ENCODE peak calls at places on chromosomes 16 and 17, in nine cellular contexts. One of them, this sample, is unnamed.

GRCh38 chr17:41519501-41520224 is 973 bp upstream of the KRT15 start:
- DNase-seq in GM06990: no peak
- DNase-seq in epithelial cell of esophagus: peak
- DNase-seq in psoas muscle: no peak
- DNase-seq in IMR-90: no peak
- DNase-seq in coronary artery: no peak
- DNase-seq in Panc1: no peak
- DNase-seq in heart left ventricle: peak
- DNase-seq in uterus: no peak
- DNase-seq in this sample: no peak

GRCh38 chr16:55710466-55710865 is 54.7 kb downstream of the SLC6A2 start:
- DNase-seq in GM06990: no peak
- DNase-seq in epithelial cell of esophagus: peak
- DNase-seq in psoas muscle: no peak
- DNase-seq in IMR-90: no peak
- DNase-seq in coronary artery: no peak
- DNase-seq in Panc1: no peak
- DNase-seq in heart left ventricle: no peak
- DNase-seq in uterus: no peak
- DNase-seq in this sample: no peak

GRCh38 chr16:84098939-84099338 is 17.8 kb downstream of the MBTPS1 start:
- DNase-seq in GM06990: no peak
- DNase-seq in epithelial cell of esophagus: peak
- DNase-seq in psoas muscle: no peak
- DNase-seq in IMR-90: peak
- DNase-seq in coronary artery: no peak
- DNase-seq in Panc1: no peak
- DNase-seq in heart left ventricle: no peak
- DNase-seq in uterus: no peak
- DNase-seq in this sample: no peak

GRCh38 chr17:60328679-60329078 is 63.3 kb downstream of the USP32 start:
- DNase-seq in GM06990: no peak
- DNase-seq in epithelial cell of esophagus: no peak
- DNase-seq in psoas muscle: no peak
- DNase-seq in IMR-90: no peak
- DNase-seq in coronary artery: no peak
- DNase-seq in Panc1: no peak
- DNase-seq in heart left ventricle: no peak
- DNase-seq in uterus: no peak
- DNase-seq in this sample: no peak

GRCh38 chr16:12584488-12585233 is 219.0 kb downstream of the CPPED1 start:
- DNase-seq in GM06990: no peak
- DNase-seq in epithelial cell of esophagus: no peak
- DNase-seq in psoas muscle: no peak
- DNase-seq in IMR-90: no peak
- DNase-seq in coronary artery: peak
- DNase-seq in Panc1: no peak
- DNase-seq in heart left ventricle: no peak
- DNase-seq in uterus: peak
- DNase-seq in this sample: no peak

GRCh38 chr16:57689772-57690558 is 4.6 kb upstream of the DRC7 start:
- DNase-seq in GM06990: peak
- DNase-seq in epithelial cell of esophagus: no peak
- DNase-seq in psoas muscle: no peak
- DNase-seq in IMR-90: no peak
- DNase-seq in coronary artery: peak
- DNase-seq in Panc1: no peak
- DNase-seq in heart left ventricle: no peak
- DNase-seq in uterus: no peak
- DNase-seq in this sample: no peak

GRCh38 chr17:66123163-66123562 is 68.8 kb downstream of the CEP112 start:
- DNase-seq in GM06990: no peak
- DNase-seq in epithelial cell of esophagus: peak
- DNase-seq in psoas muscle: no peak
- DNase-seq in IMR-90: peak
- DNase-seq in coronary artery: no peak
- DNase-seq in Panc1: no peak
- DNase-seq in heart left ventricle: no peak
- DNase-seq in uterus: no peak
- DNase-seq in this sample: no peak

GRCh38 chr16:73329363-73330306 is 281.7 kb upstream of the ZFHX3 start:
- DNase-seq in GM06990: no peak
- DNase-seq in epithelial cell of esophagus: no peak
- DNase-seq in psoas muscle: no peak
- DNase-seq in IMR-90: no peak
- DNase-seq in coronary artery: no peak
- DNase-seq in Panc1: no peak
- DNase-seq in heart left ventricle: no peak
- DNase-seq in uterus: no peak
- DNase-seq in this sample: no peak

GRCh38 chr17:17831208-17832039 is 5.4 kb downstream of the SREBF1 start:
- DNase-seq in GM06990: no peak
- DNase-seq in epithelial cell of esophagus: no peak
- DNase-seq in psoas muscle: no peak
- DNase-seq in IMR-90: no peak
- DNase-seq in coronary artery: no peak
- DNase-seq in Panc1: no peak
- DNase-seq in heart left ventricle: no peak
- DNase-seq in uterus: peak
- DNase-seq in this sample: no peak

GRCh38 chr17:48835971-48836370 is 5.1 kb downstream of the CALCOCO2 start:
- DNase-seq in GM06990: no peak
- DNase-seq in epithelial cell of esophagus: peak
- DNase-seq in psoas muscle: no peak
- DNase-seq in IMR-90: no peak
- DNase-seq in coronary artery: no peak
- DNase-seq in Panc1: no peak
- DNase-seq in heart left ventricle: no peak
- DNase-seq in uterus: no peak
- DNase-seq in this sample: no peak

DNA sequence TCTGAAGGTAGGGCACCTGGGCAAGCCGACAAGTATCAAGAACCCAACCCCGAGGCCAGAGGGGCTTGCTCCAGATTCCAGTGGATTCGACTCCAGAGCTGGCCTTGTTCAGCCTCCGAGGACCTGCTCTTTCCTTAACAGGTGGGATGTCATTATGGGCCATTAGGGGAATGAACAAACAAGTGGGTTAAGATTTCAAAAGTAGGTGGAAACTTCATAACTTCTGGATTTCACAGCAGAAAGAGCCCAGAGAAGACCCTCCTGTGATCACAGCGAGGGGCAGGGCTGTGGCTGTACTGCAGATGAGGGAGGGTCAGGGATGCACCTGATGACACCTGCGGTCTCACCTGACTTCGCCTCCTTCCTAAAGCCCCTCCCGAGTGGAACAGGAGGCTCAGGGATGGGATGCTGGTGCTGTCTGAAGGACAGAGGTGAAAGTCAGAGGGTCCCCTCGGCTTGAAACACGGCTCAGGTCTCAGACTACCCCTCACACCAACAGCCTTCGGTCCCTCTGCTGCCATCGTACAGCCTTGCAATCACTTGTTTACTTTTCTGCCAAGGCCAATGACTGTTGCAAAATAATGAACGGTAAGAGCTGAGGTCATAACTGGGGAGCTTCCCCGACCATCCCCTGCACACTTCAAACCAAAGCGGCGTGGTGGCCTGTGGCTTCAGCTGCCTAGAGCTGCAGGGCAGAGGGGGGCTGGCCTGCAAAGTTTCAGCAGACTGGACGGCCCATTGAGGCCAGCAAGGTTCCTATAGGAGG is 5.5 kb downstream of the PAM16 start:
- DNase-seq in GM06990: no peak
- DNase-seq in epithelial cell of esophagus: no peak
- DNase-seq in psoas muscle: no peak
- DNase-seq in IMR-90: no peak
- DNase-seq in coronary artery: no peak
- DNase-seq in Panc1: no peak
- DNase-seq in heart left ventricle: no peak
- DNase-seq in uterus: no peak
- DNase-seq in this sample: no peak
- TF ChIP-seq CTCF in GM06990: no peak
- TF ChIP-seq CTCF in epithelial cell of esophagus: no peak
- TF ChIP-seq CTCF in psoas muscle: no peak
- TF ChIP-seq CTCF in IMR-90: no peak
- TF ChIP-seq CTCF in coronary artery: no peak
- TF ChIP-seq CTCF in Panc1: no peak
- TF ChIP-seq CTCF in heart left ventricle: no peak
- TF ChIP-seq CTCF in uterus: no peak
- TF ChIP-seq CTCF in this sample: no peak

DNA sequence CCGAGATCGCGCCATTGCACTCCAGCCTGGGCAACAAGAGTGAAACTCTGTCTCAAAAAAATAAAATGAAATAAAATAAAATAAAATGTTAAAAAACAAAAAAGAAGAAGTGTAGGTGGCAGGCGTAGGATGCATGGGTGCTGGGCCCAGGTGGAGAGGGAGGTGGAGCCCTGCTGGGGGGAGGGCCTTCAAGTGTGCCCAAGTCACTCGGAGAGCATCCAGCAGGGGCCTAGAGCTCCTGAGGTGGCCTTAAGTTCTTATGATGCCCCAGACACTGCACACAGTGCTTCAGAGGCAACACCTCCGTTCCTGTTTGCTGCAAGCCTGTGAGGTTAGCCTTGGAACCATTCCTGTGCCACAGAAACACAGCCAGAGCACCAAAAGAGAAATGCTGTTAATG is 23.2 kb downstream of the IL4R start:
- DNase-seq in GM06990: no peak
- DNase-seq in epithelial cell of esophagus: no peak
- DNase-seq in psoas muscle: no peak
- DNase-seq in IMR-90: no peak
- DNase-seq in coronary artery: no peak
- DNase-seq in Panc1: no peak
- DNase-seq in heart left ventricle: no peak
- DNase-seq in uterus: no peak
- DNase-seq in this sample: no peak
- TF ChIP-seq CTCF in GM06990: no peak
- TF ChIP-seq CTCF in epithelial cell of esophagus: no peak
- TF ChIP-seq CTCF in psoas muscle: no peak
- TF ChIP-seq CTCF in IMR-90: no peak
- TF ChIP-seq CTCF in coronary artery: no peak
- TF ChIP-seq CTCF in Panc1: no peak
- TF ChIP-seq CTCF in heart left ventricle: no peak
- TF ChIP-seq CTCF in uterus: no peak
- TF ChIP-seq CTCF in this sample: no peak

GRCh38 chr16:16884451-16884850 is 505.5 kb downstream of the NPIPA7 start:
- DNase-seq in GM06990: no peak
- DNase-seq in epithelial cell of esophagus: no peak
- DNase-seq in psoas muscle: no peak
- DNase-seq in IMR-90: no peak
- DNase-seq in coronary artery: no peak
- DNase-seq in Panc1: no peak
- DNase-seq in heart left ventricle: no peak
- DNase-seq in uterus: no peak
- DNase-seq in this sample: no peak

GRCh38 chr16:16882766-16883165 is 503.8 kb downstream of the NPIPA7 start:
- DNase-seq in GM06990: no peak
- DNase-seq in epithelial cell of esophagus: no peak
- DNase-seq in psoas muscle: no peak
- DNase-seq in IMR-90: no peak
- DNase-seq in coronary artery: no peak
- DNase-seq in Panc1: no peak
- DNase-seq in heart left ventricle: no peak
- DNase-seq in uterus: no peak
- DNase-seq in this sample: no peak

GRCh38 chr16:16881771-16882170 is 502.8 kb downstream of the NPIPA7 start:
- DNase-seq in GM06990: no peak
- DNase-seq in epithelial cell of esophagus: no peak
- DNase-seq in psoas muscle: no peak
- DNase-seq in IMR-90: no peak
- DNase-seq in coronary artery: no peak
- DNase-seq in Panc1: no peak
- DNase-seq in heart left ventricle: no peak
- DNase-seq in uterus: no peak
- DNase-seq in this sample: no peak

GRCh38 chr16:16877061-16877460 is 498.1 kb downstream of the NPIPA7 start:
- DNase-seq in GM06990: no peak
- DNase-seq in epithelial cell of esophagus: no peak
- DNase-seq in psoas muscle: no peak
- DNase-seq in IMR-90: no peak
- DNase-seq in coronary artery: no peak
- DNase-seq in Panc1: no peak
- DNase-seq in heart left ventricle: no peak
- DNase-seq in uterus: no peak
- DNase-seq in this sample: no peak

DNA sequence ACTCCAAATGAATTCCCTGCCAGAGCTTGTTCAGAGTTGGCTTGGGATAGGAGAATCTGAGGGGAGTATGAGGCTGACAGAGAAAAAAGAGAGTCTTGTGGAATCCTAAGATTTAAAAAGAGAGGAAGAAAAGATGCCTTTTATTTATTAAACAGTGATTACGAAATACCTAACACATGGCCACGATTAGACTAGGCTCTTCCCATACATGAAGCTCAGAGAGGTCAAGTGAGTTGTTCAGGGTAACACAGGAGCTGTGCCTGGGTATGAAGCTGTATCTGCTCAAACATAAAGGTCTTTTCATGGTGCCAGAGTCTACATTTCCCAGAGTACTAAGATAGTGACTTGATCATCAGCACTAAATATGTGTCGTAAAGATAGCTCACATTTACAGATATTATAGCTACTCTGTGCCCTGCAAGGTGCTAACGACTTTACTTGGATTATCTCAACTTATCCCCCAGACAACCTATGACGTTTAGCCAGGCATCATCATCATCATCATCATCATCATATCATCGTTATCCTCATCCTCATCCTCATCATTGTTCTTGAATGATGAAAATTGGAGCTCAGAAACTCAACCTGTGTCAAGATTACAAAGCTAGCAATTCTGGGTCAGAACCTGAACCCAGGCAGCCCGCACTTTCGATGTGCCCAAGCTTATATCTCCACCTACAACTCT is 500.8 kb downstream of the NPIPA7 start:
- DNase-seq in GM06990: no peak
- DNase-seq in epithelial cell of esophagus: no peak
- DNase-seq in psoas muscle: no peak
- DNase-seq in IMR-90: no peak
- DNase-seq in coronary artery: peak
- DNase-seq in Panc1: no peak
- DNase-seq in heart left ventricle: no peak
- DNase-seq in uterus: no peak
- DNase-seq in this sample: no peak
- TF ChIP-seq CTCF in GM06990: no peak
- TF ChIP-seq CTCF in epithelial cell of esophagus: no peak
- TF ChIP-seq CTCF in psoas muscle: no peak
- TF ChIP-seq CTCF in IMR-90: no peak
- TF ChIP-seq CTCF in coronary artery: no peak
- TF ChIP-seq CTCF in Panc1: no peak
- TF ChIP-seq CTCF in heart left ventricle: no peak
- TF ChIP-seq CTCF in uterus: no peak
- TF ChIP-seq CTCF in this sample: no peak

DNA sequence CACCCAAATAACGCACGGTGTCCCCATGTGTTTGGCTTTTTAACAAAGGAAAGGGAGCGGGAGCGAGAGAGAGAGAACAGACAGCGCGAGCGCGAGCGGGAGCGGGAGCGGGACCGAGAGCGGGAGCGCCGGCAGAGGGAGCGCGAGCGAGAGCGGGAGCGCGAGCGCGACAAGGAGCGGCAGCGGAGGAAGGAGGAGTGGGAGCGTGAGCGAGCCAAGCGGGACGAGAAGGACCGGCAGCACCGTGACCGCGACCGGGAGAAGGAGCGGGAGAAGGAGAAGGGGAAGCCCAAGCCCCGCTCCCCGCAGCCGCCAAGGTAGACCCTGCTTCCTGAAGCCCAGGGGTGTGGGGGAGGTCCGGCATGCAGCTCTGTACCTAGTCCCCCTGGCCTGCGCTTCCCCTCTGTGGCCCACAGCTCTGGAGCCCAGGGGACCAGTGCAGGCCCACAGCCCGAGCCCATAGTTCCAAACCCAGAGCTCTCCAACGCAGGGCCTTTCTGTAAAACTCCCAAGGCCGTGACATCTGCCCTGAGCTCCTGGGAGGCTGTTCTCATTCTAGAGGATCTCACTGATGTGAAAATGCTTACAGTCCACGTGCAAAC is 27.1 kb upstream of the IL17C start:
- DNase-seq in GM06990: no peak
- DNase-seq in epithelial cell of esophagus: no peak
- DNase-seq in psoas muscle: no peak
- DNase-seq in IMR-90: no peak
- DNase-seq in coronary artery: no peak
- DNase-seq in Panc1: no peak
- DNase-seq in heart left ventricle: no peak
- DNase-seq in uterus: no peak
- DNase-seq in this sample: no peak
- TF ChIP-seq CTCF in GM06990: no peak
- TF ChIP-seq CTCF in epithelial cell of esophagus: no peak
- TF ChIP-seq CTCF in psoas muscle: no peak
- TF ChIP-seq CTCF in IMR-90: no peak
- TF ChIP-seq CTCF in coronary artery: no peak
- TF ChIP-seq CTCF in Panc1: no peak
- TF ChIP-seq CTCF in heart left ventricle: no peak
- TF ChIP-seq CTCF in uterus: no peak
- TF ChIP-seq CTCF in this sample: no peak

This sample was measured in AG09319.